ENCODE peak calls at places on chromosomes 1 and 21, in nine cellular contexts. H is ovary, W is HAP-1, K is GM23338, N is IMR-90, A is Peyer's patch, Y is uterus, O is sigmoid colon, C is GM23248. E is an unnamed sample. For H3K4me1, the result is how much of the 10 kb centered on the place peaks cover.

GRCh38 chr1:28249013-28249870 is 10.1 kb upstream of the SESN2 start:
- DNase-seq in O (peak), H (no peak), K (peak), W (peak), C (peak), N (peak), Y (no peak), A (no peak), E (no peak)

GRCh38 chr21:45392206-45392971 is 12.6 kb upstream of the COL18A1 start:
- DNase-seq in N (no peak), C (no peak), W (no peak), O (peak), K (no peak), A (peak), H (peak), Y (peak), E (no peak)

GRCh38 chr1:180515857-180516388 is 13.5 kb upstream of the ACBD6 start:
- DNase-seq in A (no peak), C (peak), O (peak), K (peak), W (peak), N (peak), H (peak), Y (peak), E (peak)

GRCh38 chr1:64171797-64172281 is 31.6 kb upstream of the UBE2U start:
- DNase-seq in N (peak), O (no peak), Y (no peak), K (no peak), H (no peak), C (peak), W (no peak), A (no peak), E (no peak)

GRCh38 chr1:202972046-202972445 is 5.0 kb upstream of the CYB5R1 start:
- DNase-seq in A (no peak), N (no peak), K (no peak), O (no peak), W (no peak), H (no peak), Y (no peak), C (no peak), E (no peak)

GRCh38 chr1:185487030-185487429 is 170.0 kb upstream of the IVNS1ABP start:
- DNase-seq in W (no peak), C (no peak), N (no peak), K (no peak), O (no peak), Y (no peak), H (no peak), A (no peak), E (no peak)

GRCh38 chr1:221149111-221149510 is 269.9 kb downstream of the HLX start:
- DNase-seq in C (peak), Y (no peak), H (no peak), O (no peak), A (no peak), K (no peak), N (peak), W (no peak), E (no peak)

GRCh38 chr1:164602142-164602429 is 43.1 kb downstream of the PBX1 start:
- DNase-seq in K (peak), O (no peak), A (no peak), W (no peak), Y (no peak), C (peak), N (no peak), H (peak), E (no peak)

GRCh38 chr1:94641990-94642389 is 100.4 kb upstream of the F3 start:
- DNase-seq in O (no peak), N (no peak), H (no peak), W (no peak), C (no peak), K (no peak), A (no peak), Y (no peak), E (no peak)

GRCh38 chr21:42384999-42385398 is 10.9 kb downstream of the TMPRSS3 start:
- DNase-seq in W (no peak), K (no peak), O (no peak), H (no peak), C (no peak), A (peak), Y (no peak), N (no peak), E (no peak)

GRCh38 chr1:245683377-245683716 is 528.6 kb downstream of the KIF26B start:
- DNase-seq in Y (no peak), N (no peak), K (no peak), A (no peak), O (no peak), C (no peak), W (no peak), H (no peak), E (no peak)

GRCh38 chr1:182143825-182144661 is 82.5 kb upstream of the ZNF648 start:
- DNase-seq in O (peak), A (peak), Y (peak), K (no peak), W (no peak), N (peak), H (peak), C (peak), E (peak)

GRCh38 chr1:22848374-22848773 is 124.3 kb downstream of the LACTBL1 start:
- DNase-seq in O (no peak), K (no peak), Y (no peak), H (no peak), A (no peak), N (no peak), W (no peak), C (no peak), E (no peak)

GRCh38 chr1:147598631-147599361 is 57.5 kb downstream of the BCL9 start:
- DNase-seq in O (peak), N (peak), Y (peak), A (no peak), H (peak), W (peak), C (peak), K (peak), E (no peak)

GRCh38 chr1:113101588-113101987 is 28.6 kb downstream of the LRIG2 start:
- DNase-seq in O (no peak), A (no peak), C (peak), Y (no peak), K (no peak), N (peak), H (no peak), W (no peak), E (no peak)

GRCh38 chr1:116819081-116819480 is 64.9 kb downstream of the CD2 start:
- DNase-seq in A (no peak), H (no peak), C (no peak), N (no peak), O (no peak), W (no peak), Y (no peak), K (no peak), E (no peak)

GRCh38 chr1:39452540-39452939 is 38.9 kb upstream of the BMP8A start:
- DNase-seq in W (no peak), N (no peak), H (no peak), O (no peak), A (no peak), Y (no peak), K (no peak), C (no peak), E (no peak)

GRCh38 chr1:157173900-157174410 is 35.8 kb upstream of the ETV3 start:
- DNase-seq in Y (no peak), O (no peak), N (no peak), A (no peak), H (no peak), C (no peak), K (no peak), W (no peak), E (no peak)
- H3K4me3 ChIP-seq in Y (no peak), O (no peak), N (no peak), A (no peak), H (no peak), C (no peak), K (no peak), W (no peak), E (no peak)

GRCh38 chr1:167641786-167642500 is 11.9 kb downstream of the RCSD1 start:
- DNase-seq in A (no peak), H (no peak), W (no peak), O (no peak), N (no peak), C (no peak), K (no peak), Y (no peak), E (no peak)
- H3K4me1 ChIP-seq in A (under half), H (under half), W (under half), O (under half), N (under half), C (under half), K (under half), Y (under half), E (under half)

DNA sequence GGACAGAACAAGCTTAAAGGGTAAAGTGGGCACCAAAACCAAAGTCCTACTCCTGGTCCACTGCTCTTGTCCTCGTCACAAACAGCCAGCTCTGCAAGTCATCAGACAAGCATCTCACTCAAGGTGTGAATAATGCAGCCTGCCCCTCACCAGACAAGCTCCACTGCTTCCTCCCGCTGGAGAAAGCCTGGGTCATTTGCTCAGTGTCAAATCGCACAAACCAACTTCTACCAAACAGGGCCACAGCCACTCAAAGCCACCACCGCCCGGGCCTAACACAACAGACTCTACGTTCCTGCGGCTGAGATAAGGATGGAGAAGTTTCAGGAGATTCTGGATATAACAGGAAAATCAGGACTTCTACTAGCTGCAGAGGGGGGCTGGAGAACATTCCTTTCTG is 3.3 kb downstream of the SSBP3 start:
- DNase-seq in H (no peak), A (no peak), Y (no peak), C (peak), K (no peak), N (peak), W (no peak), O (no peak), E (no peak)
- H3K4me3 ChIP-seq in H (peak), A (no peak), Y (no peak), C (no peak), K (peak), N (no peak), W (no peak), O (peak), E (no peak)

DNA sequence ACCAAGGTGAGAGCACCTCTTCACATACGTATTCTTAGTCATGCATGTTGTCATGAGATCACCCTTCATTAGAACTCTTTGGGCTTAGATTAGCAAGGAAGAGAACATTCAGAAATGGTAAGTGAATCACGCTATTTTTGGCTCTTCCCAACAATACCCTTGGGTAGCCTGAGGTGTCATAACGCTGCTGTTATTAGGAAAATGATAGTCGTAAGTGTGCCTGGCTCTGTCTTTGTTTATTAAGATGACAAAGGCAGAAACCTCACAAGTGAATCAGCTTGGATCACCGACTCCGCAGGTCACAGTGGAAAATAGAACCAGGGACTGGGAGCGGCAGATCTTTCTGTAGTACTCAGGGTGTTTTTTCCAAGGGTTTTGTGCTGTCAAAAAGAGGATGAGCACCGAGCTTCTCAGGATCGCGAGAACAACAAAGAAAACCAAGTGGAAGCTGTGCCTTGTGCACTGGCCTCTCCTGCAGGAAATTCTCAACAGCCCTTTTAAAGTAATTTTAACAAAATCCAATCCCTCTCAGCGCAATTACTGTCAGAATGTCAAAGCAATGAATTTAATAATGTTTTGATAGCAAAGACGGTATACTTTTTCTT is 55.2 kb downstream of the HUNK start:
- DNase-seq in O (no peak), H (no peak), N (peak), K (no peak), Y (no peak), W (no peak), C (peak), A (no peak), E (no peak)
- H3K4me1 ChIP-seq in O (under half), H (under half), N (under half), K (under half), Y (under half), W (under half), C (under half), A (under half), E (under half)

DNA sequence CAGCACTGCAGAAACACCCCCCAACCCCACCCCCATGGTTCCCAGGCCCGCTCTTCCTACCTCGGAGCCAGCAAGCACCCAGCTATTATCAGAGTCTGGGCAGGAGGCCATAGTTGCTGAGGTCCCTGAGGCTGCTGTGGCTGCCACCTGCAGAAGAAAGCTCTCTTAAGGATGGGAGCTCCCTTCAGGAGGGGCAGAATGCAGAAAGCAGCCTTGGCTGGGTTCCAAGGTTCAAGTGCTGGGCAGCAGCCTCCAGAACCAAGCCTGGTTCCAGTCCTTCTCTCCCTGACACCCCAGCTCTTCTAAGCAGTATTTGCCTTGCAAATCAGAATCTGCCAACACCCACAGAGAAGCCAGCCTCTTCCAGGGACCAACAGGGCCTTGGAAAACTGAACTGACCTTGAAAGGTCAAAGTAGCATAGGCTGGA is 2.3 kb downstream of the PBXIP1 start:
- DNase-seq in K (no peak), A (no peak), O (no peak), C (no peak), W (no peak), H (no peak), N (no peak), Y (no peak), E (no peak)
- H3K4me3 ChIP-seq in K (no peak), A (no peak), O (no peak), C (no peak), W (no peak), H (no peak), N (no peak), Y (no peak), E (no peak)

DNA sequence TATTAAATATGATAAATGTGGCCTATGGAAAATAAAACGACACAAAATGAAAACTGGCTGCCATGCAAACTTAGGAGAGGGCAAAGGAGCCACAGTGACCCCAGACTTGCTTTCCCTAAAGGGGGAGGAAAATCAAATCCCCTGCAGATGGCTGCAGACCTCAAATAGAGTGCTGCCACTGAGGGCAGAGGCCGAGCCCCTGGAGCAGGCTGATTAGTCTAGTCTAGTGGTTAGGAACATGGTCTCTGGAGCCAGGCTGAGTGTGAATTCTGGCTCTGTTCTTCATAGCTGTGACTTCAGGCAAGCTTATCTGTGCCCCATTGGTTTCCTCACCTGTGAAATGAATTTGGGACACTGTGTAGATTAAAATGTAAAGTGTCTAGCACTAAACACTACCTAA is 60.8 kb downstream of the ITPKB start:
- DNase-seq in H (no peak), K (no peak), Y (no peak), N (no peak), O (peak), C (no peak), W (no peak), A (no peak), E (no peak)
- H3K4me1 ChIP-seq in H (under half), K (under half), Y (under half), N (under half), O (under half), C (under half), W (under half), A (half or more), E (half or more)

GRCh38 chr1:169571450-169571849 is 14.8 kb downstream of the F5 start:
- DNase-seq in A (no peak), K (no peak), W (no peak), Y (no peak), C (no peak), H (no peak), O (no peak), N (no peak), E (no peak)
- H3K4me3 ChIP-seq in A (no peak), K (no peak), W (no peak), Y (no peak), C (no peak), H (no peak), O (no peak), N (no peak), E (no peak)

GRCh38 chr1:25034736-25035522 is 104.9 kb upstream of the RUNX3 start:
- DNase-seq in Y (no peak), C (no peak), O (no peak), K (no peak), W (no peak), N (no peak), H (no peak), A (no peak), E (no peak)

GRCh38 chr1:25031966-25032667 is 102.0 kb upstream of the RUNX3 start:
- DNase-seq in K (no peak), W (no peak), H (no peak), Y (no peak), C (peak), O (peak), N (peak), A (no peak), E (no peak)

GRCh38 chr1:25033030-25033827 is 103.2 kb upstream of the RUNX3 start:
- DNase-seq in W (no peak), H (no peak), A (no peak), N (no peak), Y (no peak), C (no peak), K (no peak), O (no peak), E (no peak)

GRCh38 chr1:25035523-25036116 is 105.5 kb upstream of the RUNX3 start:
- DNase-seq in O (no peak), A (no peak), W (no peak), N (no peak), H (no peak), K (no peak), Y (no peak), C (no peak), E (no peak)

GRCh38 chr1:25033828-25034451 is 103.9 kb upstream of the RUNX3 start:
- DNase-seq in K (no peak), A (no peak), O (no peak), Y (no peak), W (no peak), H (no peak), C (no peak), N (no peak), E (no peak)
- H3K4me1 ChIP-seq in K (under half), A (under half), O (under half), Y (under half), W (under half), H (under half), C (under half), N (under half), E (under half)

DNA sequence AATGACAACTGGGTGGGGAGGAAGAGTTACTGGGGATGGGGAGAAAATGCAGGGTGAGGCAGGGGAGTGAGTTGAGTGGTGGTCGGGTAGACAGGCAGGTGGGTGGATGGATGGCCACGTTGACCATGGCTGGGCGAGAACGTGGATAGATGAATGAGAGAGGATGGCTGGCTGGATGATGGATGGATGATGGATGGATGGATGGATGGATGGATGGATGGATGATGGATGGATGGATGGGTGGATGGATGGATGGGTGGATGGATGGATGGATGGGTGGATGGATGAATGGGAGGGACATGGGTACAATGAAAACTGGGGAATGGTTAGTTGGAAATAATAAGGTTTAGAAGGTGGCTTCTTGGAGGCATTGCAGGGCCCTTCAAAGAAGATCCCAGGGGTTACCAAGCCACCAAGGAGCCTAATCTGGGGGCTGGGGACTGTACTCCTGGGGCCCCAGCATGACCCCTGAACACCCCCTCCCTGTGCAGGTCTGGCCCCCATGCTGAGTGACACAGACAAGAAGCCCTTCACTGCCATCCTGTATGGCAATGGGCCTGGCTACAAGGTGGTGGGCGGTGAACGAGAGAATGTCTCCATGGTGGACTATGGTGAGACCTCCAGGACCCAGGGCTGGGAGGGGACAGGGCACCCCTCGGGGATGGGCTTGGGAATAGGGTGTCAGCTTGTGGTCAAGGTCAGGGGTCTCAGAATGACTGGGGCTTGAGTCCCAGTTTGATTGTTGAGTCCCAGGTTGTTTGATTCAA is 67.0 kb downstream of the ALPL start:
- DNase-seq in Y (no peak), O (no peak), K (no peak), N (no peak), H (no peak), W (no peak), C (no peak), A (no peak), E (no peak)
- H3K4me3 ChIP-seq in Y (no peak), O (no peak), K (no peak), N (no peak), H (no peak), W (no peak), C (no peak), A (no peak), E (no peak)

GRCh38 chr1:226638608-226639007 is 90.0 kb downstream of the STUM start:
- DNase-seq in W (no peak), H (no peak), A (peak), C (no peak), O (peak), N (no peak), Y (peak), K (no peak), E (no peak)

GRCh38 chr1:226635456-226635941 is 86.9 kb downstream of the STUM start:
- DNase-seq in C (no peak), A (peak), Y (no peak), H (no peak), N (no peak), W (no peak), K (no peak), O (peak), E (no peak)

GRCh38 chr1:226636847-226637096 is 88.2 kb downstream of the STUM start:
- DNase-seq in K (no peak), H (no peak), Y (no peak), O (no peak), A (no peak), W (no peak), N (no peak), C (no peak), E (no peak)

GRCh38 chr1:226638001-226638601 is 89.5 kb downstream of the STUM start:
- DNase-seq in C (no peak), H (peak), O (peak), N (no peak), Y (peak), A (peak), K (no peak), W (no peak), E (no peak)

GRCh38 chr1:226637147-226637935 is 88.8 kb downstream of the STUM start:
- DNase-seq in C (no peak), A (peak), N (no peak), Y (peak), W (no peak), H (peak), O (peak), K (peak), E (peak)
- H3K4me1 ChIP-seq in C (under half), A (under half), N (under half), Y (under half), W (under half), H (under half), O (under half), K (under half), E (under half)

E was measured in right atrium auricular region.